ENCODE peak calls at places on chromosomes 1 and 21, in five cellular contexts. Q is K562, Y is breast epithelium, J is prostate gland, U is HCT116. F is an unnamed sample.

GRCh38 chr1:22815043-22815365 is 104.4 kb downstream of the EPHB2 start:
- DNase-seq in Q (no peak), Y (no peak), J (no peak), U (no peak), F (no peak)

GRCh38 chr1:27007909-27008582 is 4.6 kb downstream of the TENT5B start:
- DNase-seq in Q (no peak), Y (peak), J (peak), U (no peak), F (no peak)

GRCh38 chr1:27938488-27938887 is 3.7 kb downstream of the SMPDL3B start:
- DNase-seq in Q (no peak), Y (no peak), J (no peak), U (no peak), F (no peak)

GRCh38 chr1:186183970-186184628 is 191.0 kb downstream of the TPR start:
- DNase-seq in Q (no peak), Y (no peak), J (no peak), U (no peak), F (no peak)

GRCh38 chr1:7386226-7387052 is 384.7 kb upstream of the VAMP3 start:
- DNase-seq in Q (no peak), Y (peak), J (no peak), U (no peak), F (peak)

GRCh38 chr1:162882248-162882666 is 21.3 kb upstream of the CCDC190 start:
- DNase-seq in Q (no peak), Y (no peak), J (no peak), U (no peak), F (no peak)

GRCh38 chr1:64041366-64042131 is 161.9 kb upstream of the UBE2U start:
- DNase-seq in Q (no peak), Y (no peak), J (no peak), U (no peak), F (no peak)

GRCh38 chr1:236284291-236284711 is 2.5 kb upstream of the ERO1B start:
- DNase-seq in Q (no peak), Y (no peak), J (no peak), U (no peak), F (no peak)

GRCh38 chr1:70025052-70025451 is 180.3 kb downstream of the LRRC40 start:
- DNase-seq in Q (no peak), Y (no peak), J (no peak), U (no peak), F (no peak)

GRCh38 chr21:35540950-35541632 is 492.0 kb upstream of the RUNX1 start:
- DNase-seq in Q (no peak), Y (no peak), J (no peak), U (no peak), F (no peak)

GRCh38 chr1:232980336-232980978 is 30.0 kb downstream of the NTPCR start:
- DNase-seq in Q (no peak), Y (no peak), J (peak), U (no peak), F (no peak)

GRCh38 chr1:109821831-109822745 is 58.4 kb upstream of the EPS8L3 start:
- DNase-seq in Q (peak), Y (no peak), J (no peak), U (no peak), F (peak)

GRCh38 chr1:94617139-94617805 is 75.7 kb upstream of the F3 start:
- DNase-seq in Q (no peak), Y (no peak), J (no peak), U (peak), F (no peak)

GRCh38 chr21:45149021-45149420 is 74.6 kb downstream of the ADARB1 start:
- DNase-seq in Q (no peak), Y (peak), J (no peak), U (no peak), F (peak)

GRCh38 chr1:95916616-95917015 is 682.6 kb downstream of the RWDD3 start:
- DNase-seq in Q (no peak), Y (no peak), J (no peak), U (no peak), F (no peak)

GRCh38 chr1:215807218-215807617 is 240.1 kb downstream of the KCTD3 start:
- DNase-seq in Q (no peak), Y (no peak), J (no peak), U (no peak), F (no peak)

GRCh38 chr1:42682739-42683529 is 716 bp downstream of the YBX1 start:
- DNase-seq in Q (peak), Y (peak), J (peak), U (peak), F (peak)
- TF ChIP-seq POLR2A in Q (peak), Y (no peak), J (peak), U (no peak), F (no peak)

GRCh38 chr1:209454340-209455014 is 129.0 kb upstream of the CAMK1G start:
- DNase-seq in Q (no peak), Y (no peak), J (no peak), U (no peak), F (no peak)
- TF ChIP-seq POLR2AphosphoS5 in Q (no peak), Y (no peak), J (no peak), U (no peak), F (no peak)

GRCh38 chr1:39524171-39524570 is 32.7 kb downstream of the BMP8A start:
- DNase-seq in Q (no peak), Y (no peak), J (no peak), U (no peak), F (no peak)
- H3K4me3 ChIP-seq in Q (no peak), Y (no peak), J (no peak), U (no peak), F (no peak)

GRCh38 chr1:24373044-24373443 is 40.5 kb downstream of the STPG1 start:
- DNase-seq in Q (no peak), Y (no peak), J (no peak), U (no peak), F (no peak)
- TF ChIP-seq POLR2A in Q (no peak), Y (no peak), J (no peak), U (no peak), F (no peak)

GRCh38 chr1:39485046-39485803 is 6.2 kb upstream of the BMP8A start:
- DNase-seq in Q (no peak), Y (no peak), J (no peak), U (no peak), F (no peak)

GRCh38 chr1:39481289-39481688 is 10.1 kb upstream of the BMP8A start:
- DNase-seq in Q (no peak), Y (no peak), J (no peak), U (no peak), F (no peak)

GRCh38 chr1:39484564-39484963 is 6.9 kb upstream of the BMP8A start:
- DNase-seq in Q (no peak), Y (no peak), J (no peak), U (no peak), F (no peak)

GRCh38 chr1:39478536-39478935 is 12.9 kb upstream of the BMP8A start:
- DNase-seq in Q (no peak), Y (no peak), J (no peak), U (no peak), F (no peak)

DNA sequence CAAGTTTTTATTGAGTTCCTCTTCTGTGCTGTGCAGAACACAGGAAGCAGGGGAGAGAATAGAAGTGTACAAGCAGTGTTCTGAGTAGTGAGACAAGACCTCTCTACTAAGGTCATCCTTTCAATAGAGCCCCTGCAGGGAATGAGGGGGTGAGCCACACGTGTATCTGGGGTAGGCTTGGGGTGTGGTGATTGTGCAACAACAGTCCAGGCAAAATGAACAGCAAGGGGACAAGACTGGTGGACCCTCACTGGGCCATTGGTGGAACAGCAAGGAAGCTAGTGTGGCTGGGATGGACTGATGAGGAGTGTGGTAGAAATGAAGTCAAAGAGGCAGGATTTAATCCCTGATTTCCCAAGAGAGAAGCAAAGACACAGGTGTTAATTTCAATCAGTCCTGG is 8.2 kb upstream of the BMP8A start:
- DNase-seq in Q (no peak), Y (no peak), J (no peak), U (no peak), F (no peak)
- TF ChIP-seq POLR2AphosphoS5 in Q (no peak), Y (no peak), J (no peak), U (no peak), F (no peak)

GRCh38 chr1:1204425-1204920 is 1.9 kb downstream of the TNFRSF18 start:
- DNase-seq in Q (no peak), Y (no peak), J (no peak), U (no peak), F (no peak)

GRCh38 chr1:1207254-1207902 is 986 bp upstream of the TNFRSF18 start:
- DNase-seq in Q (no peak), Y (no peak), J (no peak), U (no peak), F (no peak)

GRCh38 chr1:1204998-1205768 is 1.2 kb downstream of the TNFRSF18 start:
- DNase-seq in Q (no peak), Y (no peak), J (no peak), U (no peak), F (no peak)

GRCh38 chr1:1205769-1206375 is 520 bp downstream of the TNFRSF18 start:
- DNase-seq in Q (no peak), Y (no peak), J (no peak), U (no peak), F (no peak)

GRCh38 chr1:1206376-1207253 is at the start of gene TNFRSF18:
- DNase-seq in Q (no peak), Y (no peak), J (peak), U (peak), F (no peak)
- H3K4me3 ChIP-seq in Q (no peak), Y (peak), J (peak), U (peak), F (peak)

DNA sequence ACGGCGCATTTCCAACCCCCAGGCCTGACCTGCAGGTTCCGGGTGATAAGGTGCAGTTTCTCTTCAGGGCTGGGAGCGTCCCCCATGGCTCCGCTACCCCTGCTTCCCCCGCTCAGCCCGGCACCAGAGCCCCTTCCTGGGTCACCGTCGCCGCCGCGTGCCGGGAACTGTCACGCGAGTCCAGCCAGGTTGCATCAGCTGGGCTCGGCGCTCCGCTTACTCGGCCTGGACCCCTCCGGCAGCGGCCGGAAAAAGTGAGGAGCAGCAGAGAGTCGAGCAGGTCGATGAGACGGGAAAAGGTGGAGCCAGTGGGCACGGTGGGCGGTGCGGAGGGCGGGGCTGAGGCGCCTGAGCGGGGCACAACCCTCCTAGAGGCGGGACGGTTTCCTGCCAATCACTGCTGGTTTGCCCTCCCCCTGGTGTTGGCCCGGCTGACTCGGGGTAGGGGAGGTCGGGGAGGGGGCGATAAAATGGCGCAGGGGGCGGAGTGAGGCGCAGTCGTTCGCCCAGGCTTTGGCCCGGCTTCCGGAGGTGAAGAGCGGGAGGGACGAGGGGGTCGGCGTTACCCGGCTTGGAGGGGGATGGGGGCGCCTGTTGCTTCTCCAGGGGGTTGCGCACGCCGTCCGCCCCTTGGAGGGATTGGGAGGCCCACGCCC is at the start of the genes S100PBP and YARS1:
- DNase-seq in Q (peak), Y (peak), J (peak), U (peak), F (peak)
- TF ChIP-seq POLR2A in Q (peak), Y (peak), J (peak), U (no peak), F (peak)

DNA sequence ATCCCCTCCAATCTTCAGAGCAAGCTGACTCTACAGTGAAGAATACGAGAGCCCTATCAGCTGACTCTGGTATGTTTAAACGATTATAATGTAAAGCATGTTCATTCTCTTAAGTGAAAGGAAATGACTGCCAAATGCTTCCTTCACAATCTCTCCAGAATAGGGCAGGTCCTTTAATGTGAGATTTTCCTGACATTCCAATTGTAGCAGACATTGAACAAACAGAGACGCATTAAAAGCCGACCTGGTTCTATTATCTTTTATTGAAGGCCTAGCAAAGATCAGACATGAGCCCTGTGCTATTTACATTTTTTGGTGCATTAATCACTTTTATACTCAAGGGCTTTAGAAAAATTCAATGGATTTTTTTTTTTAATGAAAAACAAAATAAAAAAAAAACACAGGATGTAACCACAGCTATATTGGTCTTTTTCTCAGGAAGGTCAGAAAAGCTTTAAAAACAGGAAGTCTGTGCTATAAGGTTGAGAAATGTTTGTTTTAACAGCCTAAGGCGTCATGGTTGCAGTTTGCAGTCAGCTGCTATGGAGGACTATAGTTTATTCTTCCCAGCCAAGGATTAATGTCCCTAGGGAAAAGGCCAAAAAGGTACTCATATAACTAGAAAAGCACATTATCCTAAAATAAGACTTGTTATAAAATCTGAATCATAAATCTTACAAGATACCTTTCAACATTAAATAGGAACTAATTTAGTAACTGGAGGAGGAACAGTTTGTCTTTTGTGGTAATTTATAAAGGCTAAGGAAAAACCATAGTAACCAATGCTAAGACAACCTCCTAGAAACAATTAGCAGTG is 104.8 kb downstream of the RERE start:
- DNase-seq in Q (no peak), Y (no peak), J (no peak), U (no peak), F (no peak)
- TF ChIP-seq POLR2AphosphoS5 in Q (no peak), Y (no peak), J (peak), U (no peak), F (peak)